ENCODE peak calls at places on chromosome 17, in eight cellular contexts. C is Calu3, W is heart right ventricle, V is mucosa of descending colon, S is glutamatergic neuron, L is tibial nerve, D is A549, F is transverse colon. H is an unnamed sample.
A peak's percentile ranks its signal among the peaks of the same experiment; 100 is the strongest.

GRCh38 chr17:22217135-22217534 is 524.8 kb downstream of the KCNJ18 start:
- DNase-seq in D (no peak), V (no peak), C (no peak), S (peak; percentile 52), F (no peak), W (no peak), L (no peak), H (no peak)

GRCh38 chr17:35028531-35029262 is 34.8 kb downstream of the RFFL start:
- DNase-seq in L (no peak), C (no peak), W (no peak), D (no peak), F (no peak), S (no peak), V (no peak), H (no peak)

GRCh38 chr17:5329784-5330557 is 47.9 kb downstream of the RABEP1 start:
- DNase-seq in S (no peak), F (no peak), D (no peak), W (no peak), L (no peak), V (no peak), C (no peak), H (no peak)

GRCh38 chr17:2853111-2853721 is 57.0 kb downstream of the RAP1GAP2 start:
- DNase-seq in S (peak; percentile 58), L (no peak), C (peak; percentile 46), V (peak; percentile 64), D (peak; percentile 63), F (peak; percentile 60), W (peak; percentile 64), H (no peak)

GRCh38 chr17:8900207-8900606 is 32.7 kb upstream of the PIK3R6 start:
- DNase-seq in S (no peak), F (no peak), L (no peak), C (no peak), W (no peak), V (no peak), D (no peak), H (no peak)

GRCh38 chr17:44585315-44585714 is 28.0 kb downstream of the FZD2 start:
- DNase-seq in D (no peak), L (no peak), W (no peak), V (no peak), S (no peak), F (no peak), C (no peak), H (no peak)

GRCh38 chr17:58484600-58484999 is 3.6 kb downstream of the HSF5 start:
- DNase-seq in S (no peak), C (no peak), D (no peak), L (no peak), F (no peak), V (no peak), W (no peak), H (no peak)

GRCh38 chr17:60193482-60193881 is 43.7 kb downstream of the CA4 start:
- DNase-seq in L (no peak), V (no peak), C (no peak), F (no peak), D (no peak), S (no peak), W (no peak), H (no peak)

GRCh38 chr17:19513897-19514488 is 19.7 kb upstream of the SLC47A1 start:
- DNase-seq in L (peak; percentile 78), C (peak; percentile 58), W (peak; percentile 52), V (no peak), D (peak; percentile 82), S (peak; percentile 78), F (peak; percentile 75), H (no peak)

GRCh38 chr17:60840456-60840855 is 162.8 kb downstream of the BCAS3 start:
- DNase-seq in L (no peak), F (no peak), V (no peak), C (no peak), S (no peak), D (no peak), W (no peak), H (peak; percentile 12)

GRCh38 chr17:66791337-66791736 is 43.6 kb upstream of the CACNG5 start:
- DNase-seq in C (no peak), D (no peak), S (no peak), V (no peak), W (no peak), F (no peak), L (peak; percentile 19), H (no peak)

GRCh38 chr17:66431080-66431795 is 128.8 kb downstream of the PRKCA start:
- DNase-seq in V (no peak), C (no peak), D (no peak), L (no peak), W (no peak), S (no peak), F (no peak), H (no peak)

GRCh38 chr17:49952912-49953497 is 16.0 kb upstream of the DLX4 start:
- DNase-seq in D (no peak), C (no peak), L (no peak), V (no peak), W (no peak), S (no peak), F (no peak), H (no peak)

GRCh38 chr17:18182978-18183333 is 672 bp upstream of the ALKBH5 start:
- DNase-seq in D (no peak), L (peak; percentile 73), S (peak; percentile 72), C (peak; percentile 79), W (peak; percentile 91), V (peak; percentile 92), F (peak; percentile 82), H (no peak)

GRCh38 chr17:59752446-59752845 is 45.0 kb downstream of the VMP1 start:
- DNase-seq in D (no peak), W (no peak), F (no peak), S (no peak), C (no peak), L (no peak), V (no peak), H (no peak)

GRCh38 chr17:50212121-50212843 is 10.9 kb upstream of the COL1A1 start:
- DNase-seq in L (peak; percentile 17), F (peak; percentile 41), D (no peak), S (no peak), C (no peak), W (no peak), V (no peak), H (peak; percentile 80)

GRCh38 chr17:73455050-73455687 is 143.4 kb upstream of the CDC42EP4 start:
- DNase-seq in W (no peak), S (peak; percentile 42), V (no peak), L (no peak), C (no peak), D (no peak), F (peak; percentile 26), H (no peak)

GRCh38 chr17:29880031-29880430 is 50.0 kb downstream of the SSH2 start:
- DNase-seq in L (no peak), C (no peak), D (no peak), V (no peak), F (no peak), S (no peak), W (no peak), H (no peak)
- TF ChIP-seq CTCF in L (no peak), C (no peak), D (no peak), V (no peak), F (no peak), S (no peak), W (no peak), H (no peak)

DNA sequence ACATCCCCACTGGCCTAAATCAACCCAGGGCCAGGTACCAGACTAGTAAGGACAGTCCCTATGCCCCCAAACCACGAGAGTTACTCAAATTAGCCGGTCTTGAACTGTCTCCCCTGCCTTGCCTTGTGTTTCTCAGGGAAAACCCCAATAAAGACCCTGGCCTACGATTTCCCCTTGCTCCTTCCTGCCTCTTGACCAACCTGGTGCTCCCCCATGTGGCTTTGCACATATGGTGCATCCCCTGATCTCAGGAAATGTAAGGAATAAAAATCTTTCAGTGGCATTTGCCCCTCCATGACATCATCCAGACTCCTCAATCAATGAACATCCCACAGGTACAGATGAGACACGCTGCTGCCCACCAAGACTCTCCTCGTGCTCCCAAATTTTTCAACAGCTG is 87.9 kb downstream of the ZNF18 start:
- DNase-seq in V (no peak), L (no peak), F (no peak), W (no peak), S (peak; percentile 24), C (no peak), D (no peak), H (no peak)
- TF ChIP-seq CTCF in V (no peak), L (no peak), F (no peak), W (no peak), S (peak; percentile 42), C (no peak), D (no peak), H (no peak)

GRCh38 chr17:14808425-14808824 is 456.7 kb downstream of the PMP22 start:
- DNase-seq in C (no peak), V (no peak), S (no peak), L (no peak), D (no peak), F (no peak), W (no peak), H (no peak)

GRCh38 chr17:14803781-14804180 is 461.3 kb downstream of the PMP22 start:
- DNase-seq in W (no peak), S (no peak), F (no peak), C (no peak), L (no peak), V (no peak), D (no peak), H (no peak)

GRCh38 chr17:14805348-14805747 is 459.8 kb downstream of the PMP22 start:
- DNase-seq in C (no peak), F (no peak), W (no peak), L (no peak), S (no peak), D (peak; percentile 43), V (no peak), H (no peak)
- TF ChIP-seq CTCF in C (no peak), F (no peak), W (no peak), L (no peak), S (no peak), D (peak; percentile 23), V (no peak), H (no peak)

GRCh38 chr17:38533706-38534497 is 71.8 kb downstream of the SRCIN1 start:
- DNase-seq in W (no peak), V (no peak), S (no peak), C (no peak), L (no peak), F (no peak), D (no peak), H (no peak)

GRCh38 chr17:38535886-38536285 is 69.9 kb downstream of the SRCIN1 start:
- DNase-seq in F (no peak), D (no peak), L (no peak), W (no peak), V (no peak), C (no peak), S (no peak), H (no peak)

GRCh38 chr17:38534498-38534885 is 71.3 kb downstream of the SRCIN1 start:
- DNase-seq in W (no peak), S (no peak), L (no peak), C (no peak), F (no peak), D (no peak), V (no peak), H (no peak)

GRCh38 chr17:38532451-38532850 is 73.3 kb downstream of the SRCIN1 start:
- DNase-seq in C (no peak), L (no peak), D (no peak), W (no peak), V (no peak), F (no peak), S (no peak), H (no peak)

DNA sequence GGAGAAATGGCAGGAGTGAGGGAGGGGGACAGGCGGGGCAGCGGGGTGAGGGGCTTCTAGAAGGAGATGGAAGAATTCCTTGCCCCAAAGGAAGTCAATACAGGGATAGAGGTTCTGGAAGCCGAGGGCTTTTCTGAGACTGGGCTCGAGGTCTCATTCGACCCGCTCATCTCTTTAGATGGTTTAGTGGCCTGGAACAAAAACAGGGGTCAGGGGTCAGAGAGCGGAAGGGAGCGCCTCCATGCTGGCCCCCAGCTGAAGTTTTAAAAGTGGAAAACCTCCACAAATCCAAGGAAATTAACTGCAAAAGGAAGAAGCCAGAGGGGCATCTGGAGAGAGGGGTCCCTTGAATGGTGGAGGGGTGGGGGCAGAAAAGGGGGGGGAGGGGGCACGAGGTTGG is 72.5 kb downstream of the SRCIN1 start:
- DNase-seq in L (no peak), F (no peak), S (no peak), V (no peak), C (no peak), D (no peak), W (no peak), H (no peak)
- TF ChIP-seq CTCF in L (no peak), F (no peak), S (no peak), V (no peak), C (no peak), D (no peak), W (no peak), H (no peak)